ENCODE peak calls at places on chromosomes 1 and 21, in four cellular contexts. One of them, this sample, is unnamed.

GRCh38 chr1:116763787-116764465 is 9.7 kb downstream of the CD2 start:
- DNase-seq in right cardiac atrium: no peak
- DNase-seq in amygdala: no peak
- DNase-seq in NCI-H1436: no peak
- DNase-seq in this sample: no peak

GRCh38 chr1:16375521-16376359 is 8.7 kb downstream of the SZRD1 start:
- DNase-seq in right cardiac atrium: peak
- DNase-seq in amygdala: no peak
- DNase-seq in NCI-H1436: no peak
- DNase-seq in this sample: no peak

GRCh38 chr21:40254540-40255455 is 387.6 kb downstream of the PCP4 start:
- DNase-seq in right cardiac atrium: no peak
- DNase-seq in amygdala: no peak
- DNase-seq in NCI-H1436: no peak
- DNase-seq in this sample: no peak

GRCh38 chr1:55747285-55747890 is 532.2 kb upstream of the USP24 start:
- DNase-seq in right cardiac atrium: peak
- DNase-seq in amygdala: no peak
- DNase-seq in NCI-H1436: no peak
- DNase-seq in this sample: no peak

GRCh38 chr1:151716771-151717631 is at the start of gene CELF3:
- DNase-seq in right cardiac atrium: no peak
- DNase-seq in amygdala: peak
- DNase-seq in NCI-H1436: peak
- DNase-seq in this sample: no peak

GRCh38 chr1:54486864-54487263 is 61.2 kb upstream of the ACOT11 start:
- DNase-seq in right cardiac atrium: no peak
- DNase-seq in amygdala: no peak
- DNase-seq in NCI-H1436: no peak
- DNase-seq in this sample: no peak

GRCh38 chr1:183783896-183784637 is 20.9 kb upstream of the RGL1 start:
- DNase-seq in right cardiac atrium: peak
- DNase-seq in amygdala: peak
- DNase-seq in NCI-H1436: no peak
- DNase-seq in this sample: no peak

GRCh38 chr1:101178688-101179491 is 57.9 kb upstream of the S1PR1 start:
- DNase-seq in right cardiac atrium: no peak
- DNase-seq in amygdala: no peak
- DNase-seq in NCI-H1436: no peak
- DNase-seq in this sample: no peak

GRCh38 chr1:65998763-65999583 is 206.3 kb downstream of the PDE4B start:
- DNase-seq in right cardiac atrium: no peak
- DNase-seq in amygdala: no peak
- DNase-seq in NCI-H1436: no peak
- DNase-seq in this sample: no peak

GRCh38 chr1:198903203-198903602 is 264.4 kb downstream of the PTPRC start:
- DNase-seq in right cardiac atrium: no peak
- DNase-seq in amygdala: peak
- DNase-seq in NCI-H1436: no peak
- DNase-seq in this sample: no peak

GRCh38 chr1:236515443-236515958 is 8.3 kb upstream of the LGALS8 start:
- DNase-seq in right cardiac atrium: no peak
- DNase-seq in amygdala: no peak
- DNase-seq in NCI-H1436: peak
- DNase-seq in this sample: no peak

GRCh38 chr1:241998412-241998921 is 431 bp downstream of the MAP1LC3C start:
- DNase-seq in right cardiac atrium: peak
- DNase-seq in amygdala: no peak
- DNase-seq in NCI-H1436: no peak
- DNase-seq in this sample: peak

GRCh38 chr1:45326627-45327591 is at the start of gene HPDL:
- DNase-seq in right cardiac atrium: peak
- DNase-seq in amygdala: peak
- DNase-seq in NCI-H1436: no peak
- DNase-seq in this sample: peak

GRCh38 chr1:228410015-228410414 is 3.4 kb upstream of the TRIM11 start:
- DNase-seq in right cardiac atrium: peak
- DNase-seq in amygdala: no peak
- DNase-seq in NCI-H1436: no peak
- DNase-seq in this sample: no peak

GRCh38 chr1:89519779-89520358 is 4.8 kb upstream of the LRRC8B start:
- DNase-seq in right cardiac atrium: no peak
- DNase-seq in amygdala: no peak
- DNase-seq in NCI-H1436: peak
- DNase-seq in this sample: no peak

GRCh38 chr21:42676799-42677198 is 23.4 kb downstream of the PDE9A start:
- DNase-seq in right cardiac atrium: no peak
- DNase-seq in amygdala: no peak
- DNase-seq in NCI-H1436: no peak
- DNase-seq in this sample: no peak

GRCh38 chr1:38055398-38055797 is 8.8 kb upstream of the POU3F1 start:
- DNase-seq in right cardiac atrium: no peak
- DNase-seq in amygdala: no peak
- DNase-seq in NCI-H1436: no peak
- DNase-seq in this sample: no peak

GRCh38 chr1:50968884-50969610 is 998 bp upstream of the CDKN2C start:
- DNase-seq in right cardiac atrium: peak
- DNase-seq in amygdala: no peak
- DNase-seq in NCI-H1436: no peak
- DNase-seq in this sample: peak

GRCh38 chr1:79295967-79296366 is 289.4 kb upstream of the ADGRL4 start:
- DNase-seq in right cardiac atrium: no peak
- DNase-seq in amygdala: no peak
- DNase-seq in NCI-H1436: no peak
- DNase-seq in this sample: no peak

GRCh38 chr1:59685101-59685500 is 129.6 kb upstream of the HOOK1 start:
- DNase-seq in right cardiac atrium: no peak
- DNase-seq in amygdala: no peak
- DNase-seq in NCI-H1436: no peak
- DNase-seq in this sample: no peak

GRCh38 chr1:9242338-9242969 is 7.9 kb downstream of the H6PD start:
- DNase-seq in right cardiac atrium: peak
- DNase-seq in amygdala: no peak
- DNase-seq in NCI-H1436: no peak
- DNase-seq in this sample: peak

GRCh38 chr1:234357831-234358230 is 15.4 kb upstream of the COA6 start:
- DNase-seq in right cardiac atrium: no peak
- DNase-seq in amygdala: no peak
- DNase-seq in NCI-H1436: no peak
- DNase-seq in this sample: no peak

GRCh38 chr21:33433425-33434114 is 30.4 kb downstream of the IFNGR2 start:
- DNase-seq in right cardiac atrium: no peak
- DNase-seq in amygdala: no peak
- DNase-seq in NCI-H1436: no peak
- DNase-seq in this sample: no peak

GRCh38 chr21:41895643-41896493 is 16.7 kb upstream of the PRDM15 start:
- DNase-seq in right cardiac atrium: no peak
- DNase-seq in amygdala: no peak
- DNase-seq in NCI-H1436: no peak
- DNase-seq in this sample: no peak

GRCh38 chr1:23217421-23218115 is at the start of gene HTR1D:
- DNase-seq in right cardiac atrium: peak
- DNase-seq in amygdala: no peak
- DNase-seq in NCI-H1436: no peak
- DNase-seq in this sample: no peak

GRCh38 chr1:162070825-162071224 is 1.3 kb downstream of the NOS1AP start:
- DNase-seq in right cardiac atrium: no peak
- DNase-seq in amygdala: no peak
- DNase-seq in NCI-H1436: no peak
- DNase-seq in this sample: no peak

GRCh38 chr1:200979574-200980451 is 43.7 kb downstream of the KIF21B start:
- DNase-seq in right cardiac atrium: peak
- DNase-seq in amygdala: no peak
- DNase-seq in NCI-H1436: peak
- DNase-seq in this sample: peak

GRCh38 chr1:62849031-62849430 is 65.1 kb downstream of the ATG4C start:
- DNase-seq in right cardiac atrium: no peak
- DNase-seq in amygdala: no peak
- DNase-seq in NCI-H1436: no peak
- DNase-seq in this sample: no peak

GRCh38 chr1:54310439-54311328 is 95.5 kb downstream of the SSBP3 start:
- DNase-seq in right cardiac atrium: peak
- DNase-seq in amygdala: no peak
- DNase-seq in NCI-H1436: no peak
- DNase-seq in this sample: peak

GRCh38 chr1:202505356-202505755 is 156.9 kb downstream of the PPP1R12B start:
- DNase-seq in right cardiac atrium: no peak
- DNase-seq in amygdala: no peak
- DNase-seq in NCI-H1436: no peak
- DNase-seq in this sample: no peak

GRCh38 chr1:114671011-114671938 is 1.4 kb upstream of the DENND2C start:
- DNase-seq in right cardiac atrium: no peak
- DNase-seq in amygdala: no peak
- DNase-seq in NCI-H1436: no peak
- DNase-seq in this sample: no peak

GRCh38 chr1:67850611-67851075 is 17.4 kb upstream of the GNG12 start:
- DNase-seq in right cardiac atrium: peak
- DNase-seq in amygdala: no peak
- DNase-seq in NCI-H1436: no peak
- DNase-seq in this sample: peak

GRCh38 chr1:204868340-204868700 is 2.3 kb upstream of the NFASC start:
- DNase-seq in right cardiac atrium: peak
- DNase-seq in amygdala: no peak
- DNase-seq in NCI-H1436: no peak
- DNase-seq in this sample: no peak

GRCh38 chr1:108955111-108955510 is 8.2 kb downstream of the CLCC1 start:
- DNase-seq in right cardiac atrium: no peak
- DNase-seq in amygdala: no peak
- DNase-seq in NCI-H1436: no peak
- DNase-seq in this sample: no peak

GRCh38 chr1:165383067-165383466 is 26.6 kb upstream of the LMX1A start:
- DNase-seq in right cardiac atrium: peak
- DNase-seq in amygdala: no peak
- DNase-seq in NCI-H1436: no peak
- DNase-seq in this sample: no peak

GRCh38 chr1:43706598-43707190 is 642 bp upstream of the ST3GAL3 start:
- DNase-seq in right cardiac atrium: no peak
- DNase-seq in amygdala: no peak
- DNase-seq in NCI-H1436: no peak
- DNase-seq in this sample: no peak

GRCh38 chr21:26881504-26882228 is 36.5 kb upstream of the ADAMTS1 start:
- DNase-seq in right cardiac atrium: no peak
- DNase-seq in amygdala: no peak
- DNase-seq in NCI-H1436: no peak
- DNase-seq in this sample: no peak

GRCh38 chr21:33185852-33186251 is 43.9 kb upstream of the IFNAR2 start:
- DNase-seq in right cardiac atrium: no peak
- DNase-seq in amygdala: no peak
- DNase-seq in NCI-H1436: no peak
- DNase-seq in this sample: no peak